ENCODE peak calls at places on chromosomes 3 and 15, in ten cellular contexts. W, O, L, F, V, X, Y, Q, B and H are unnamed samples.

GRCh38 chr15:39661776-39662175 is 80.9 kb downstream of the THBS1 start:
- DNase-seq in W (no peak), O (no peak), L (no peak), F (no peak), V (no peak), X (no peak), Y (no peak), Q (no peak), B (no peak), H (no peak)

GRCh38 chr15:76625267-76625666 is 279.9 kb downstream of the SCAPER start:
- DNase-seq in W (no peak), O (no peak), L (no peak), F (no peak), V (no peak), X (no peak), Y (no peak), Q (no peak), B (no peak), H (no peak)

GRCh38 chr15:40902605-40903561 is 8.6 kb downstream of the VPS18 start:
- DNase-seq in W (peak; percentile 73), O (no peak), L (no peak), F (no peak), V (no peak), X (no peak), Y (no peak), Q (no peak), B (no peak), H (no peak)

GRCh38 chr15:48510976-48511375 is 134.5 kb downstream of the FBN1 start:
- DNase-seq in W (no peak), O (no peak), L (no peak), F (no peak), V (no peak), X (no peak), Y (no peak), Q (peak; percentile 33), B (no peak), H (no peak)

GRCh38 chr3:59426851-59427565 is 377.2 kb upstream of the CFAP20DC start:
- DNase-seq in W (no peak), O (no peak), L (no peak), F (no peak), V (no peak), X (no peak), Y (no peak), Q (peak; percentile 74), B (no peak), H (no peak)

GRCh38 chr3:162385387-162385786 is 888.8 kb downstream of the OTOL1 start:
- DNase-seq in W (no peak), O (no peak), L (no peak), F (no peak), V (no peak), X (no peak), Y (no peak), Q (no peak), B (no peak), H (no peak)

GRCh38 chr3:113284453-113285050 is 73.2 kb downstream of the BOC start:
- DNase-seq in W (no peak), O (no peak), L (no peak), F (no peak), V (no peak), X (no peak), Y (no peak), Q (no peak), B (no peak), H (no peak)

GRCh38 chr3:176568189-176568588 is 629.1 kb downstream of the TBL1XR1 start:
- DNase-seq in W (no peak), O (no peak), L (no peak), F (no peak), V (no peak), X (no peak), Y (no peak), Q (no peak), B (no peak), H (no peak)

GRCh38 chr3:172836390-172836997 is 86.0 kb downstream of the ECT2 start:
- DNase-seq in W (peak; percentile 43), O (no peak), L (no peak), F (peak; percentile 15), V (no peak), X (no peak), Y (peak; percentile 34), Q (peak; percentile 66), B (no peak), H (peak; percentile 48)

GRCh38 chr3:48985977-48986376 is 4.1 kb upstream of the P4HTM start:
- DNase-seq in W (no peak), O (no peak), L (no peak), F (no peak), V (no peak), X (no peak), Y (no peak), Q (no peak), B (no peak), H (no peak)

GRCh38 chr3:197349368-197349767 is 51.0 kb upstream of the DLG1 start:
- DNase-seq in W (no peak), O (no peak), L (no peak), F (no peak), V (no peak), X (no peak), Y (no peak), Q (no peak), B (no peak), H (no peak)

GRCh38 chr15:61228025-61228901 is 839 bp downstream of the RORA start:
- DNase-seq in W (no peak), O (no peak), L (no peak), F (peak; percentile 39), V (no peak), X (no peak), Y (peak; percentile 8), Q (no peak), B (no peak), H (no peak)

GRCh38 chr3:123678108-123678511 is 93.3 kb upstream of the HACD2 start:
- DNase-seq in W (no peak), O (no peak), L (no peak), F (no peak), V (no peak), X (no peak), Y (peak; percentile 45), Q (peak; percentile 86), B (no peak), H (peak; percentile 71)

GRCh38 chr3:179321585-179322322 is 1.1 kb upstream of the ZNF639 start:
- DNase-seq in W (peak; percentile 42), O (no peak), L (no peak), F (peak; percentile 53), V (no peak), X (no peak), Y (peak; percentile 48), Q (peak; percentile 52), B (no peak), H (peak; percentile 51)

GRCh38 chr3:69094467-69095205 is 9.9 kb downstream of the ARL6IP5 start:
- DNase-seq in W (peak; percentile 46), O (no peak), L (no peak), F (no peak), V (no peak), X (no peak), Y (no peak), Q (peak; percentile 22), B (no peak), H (no peak)

GRCh38 chr15:31365655-31366127 is 39.1 kb downstream of the KLF13 start:
- DNase-seq in W (peak; percentile 39), O (no peak), L (peak; percentile 73), F (peak; percentile 87), V (peak; percentile 55), X (no peak), Y (no peak), Q (peak; percentile 59), B (peak; percentile 63), H (no peak)

GRCh38 chr15:31333119-31333518 is 6.5 kb downstream of the KLF13 start:
- DNase-seq in W (no peak), O (no peak), L (no peak), F (no peak), V (no peak), X (no peak), Y (no peak), Q (no peak), B (no peak), H (no peak)

GRCh38 chr3:71478568-71478967 is 105.0 kb downstream of the FOXP1 start:
- DNase-seq in W (no peak), O (no peak), L (peak; percentile 62), F (no peak), V (peak; percentile 50), X (no peak), Y (no peak), Q (no peak), B (no peak), H (no peak)

GRCh38 chr3:126274735-126275734 is 82.2 kb downstream of the KLF15 start:
- DNase-seq in W (no peak), O (no peak), L (no peak), F (no peak), V (no peak), X (no peak), Y (no peak), Q (no peak), B (no peak), H (no peak)